ENCODE peak calls at places on chromosomes 12 and 14, in four cellular contexts. C is H1, N is HepG2, O is GM12878. K is an unnamed sample.

GRCh38 chr14:22508150-22508457 is 80.9 kb downstream of the DAD1 start:
- DNase-seq in C (no peak), N (no peak), O (no peak), K (no peak)

GRCh38 chr12:47758834-47759690 is at the start of gene RAPGEF3:
- DNase-seq in C (no peak), N (peak; percentile 49), O (no peak), K (peak; percentile 42)

GRCh38 chr12:103397536-103397935 is 98.2 kb downstream of the C12orf42 start:
- DNase-seq in C (no peak), N (no peak), O (no peak), K (no peak)

GRCh38 chr14:31449971-31450610 is 7.2 kb downstream of the DTD2 start:
- DNase-seq in C (no peak), N (peak; percentile 68), O (no peak), K (no peak)

GRCh38 chr14:102776761-102777710 is at the start of gene TRAF3:
- DNase-seq in C (no peak), N (no peak), O (no peak), K (no peak)

GRCh38 chr12:113271853-113272561 is 50.7 kb downstream of the TPCN1 start:
- DNase-seq in C (no peak), N (peak; percentile 74), O (no peak), K (no peak)

GRCh38 chr12:51672334-51672733 is 81.3 kb downstream of the SCN8A start:
- DNase-seq in C (no peak), N (no peak), O (no peak), K (no peak)

GRCh38 chr14:23352506-23353432 is at the start of gene SLC22A17:
- DNase-seq in C (no peak), N (peak; percentile 45), O (no peak), K (peak; percentile 78)

GRCh38 chr12:19196959-19197630 is 67.6 kb downstream of the PLEKHA5 start:
- DNase-seq in C (no peak), N (no peak), O (no peak), K (no peak)

GRCh38 chr12:58026892-58027891 is 85.8 kb downstream of the ATP23 start:
- DNase-seq in C (no peak), N (no peak), O (no peak), K (no peak)

GRCh38 chr12:53053223-53054111 is 3.6 kb downstream of the TNS2 start:
- DNase-seq in C (no peak), N (peak; percentile 77), O (no peak), K (no peak)

GRCh38 chr12:22653075-22653474 is 28.1 kb downstream of the ETNK1 start:
- DNase-seq in C (no peak), N (no peak), O (no peak), K (no peak)

GRCh38 chr12:99332936-99333591 is 314.5 kb upstream of the GARIN6 start:
- DNase-seq in C (no peak), N (no peak), O (no peak), K (no peak)

GRCh38 chr14:76050797-76051392 is 65.3 kb downstream of the IFT43 start:
- DNase-seq in C (no peak), N (peak; percentile 47), O (peak; percentile 21), K (peak; percentile 40)

GRCh38 chr12:64756371-64756770 is 2.8 kb downstream of the GNS start:
- DNase-seq in C (no peak), N (no peak), O (no peak), K (no peak)

GRCh38 chr12:100399095-100399494 is 42.2 kb downstream of the SLC17A8 start:
- DNase-seq in C (no peak), N (no peak), O (no peak), K (no peak)

GRCh38 chr12:100404769-100405407 is 48.0 kb downstream of the SLC17A8 start:
- DNase-seq in C (peak; percentile 70), N (peak; percentile 76), O (peak; percentile 11), K (peak; percentile 79)

GRCh38 chr12:112191840-112192321 is 66.5 kb downstream of the TRAFD1 start:
- DNase-seq in C (no peak), N (no peak), O (no peak), K (no peak)

GRCh38 chr12:39532448-39532847 is 87.2 kb downstream of the ABCD2 start:
- DNase-seq in C (no peak), N (no peak), O (no peak), K (no peak)

GRCh38 chr12:46160081-46160980 is 108.5 kb downstream of the SLC38A1 start:
- DNase-seq in C (no peak), N (no peak), O (no peak), K (no peak)

GRCh38 chr12:89706551-89707348 is 1.9 kb downstream of the ATP2B1 start:
- DNase-seq in C (no peak), N (no peak), O (no peak), K (no peak)

GRCh38 chr12:120095356-120096135 is 21.0 kb downstream of the RAB35 start:
- DNase-seq in C (no peak), N (no peak), O (no peak), K (no peak)

GRCh38 chr14:92651106-92651792 is 97.2 kb downstream of the LGMN start:
- DNase-seq in C (no peak), N (no peak), O (peak; percentile 76), K (no peak)

GRCh38 chr14:75518625-75519024 is 3.6 kb upstream of the BATF start:
- DNase-seq in C (no peak), N (peak; percentile 41), O (no peak), K (peak; percentile 36)

GRCh38 chr14:45526715-45527549 is 273.9 kb upstream of the MIS18BP1 start:
- DNase-seq in C (peak; percentile 50), N (peak; percentile 63), O (peak; percentile 1), K (peak; percentile 48)

GRCh38 chr14:102694530-102695171 is 82.6 kb upstream of the TRAF3 start:
- DNase-seq in C (peak; percentile 36), N (peak; percentile 70), O (peak; percentile 43), K (peak; percentile 55)

GRCh38 chr12:89040146-89040964 is 311.9 kb downstream of the DUSP6 start:
- DNase-seq in C (no peak), N (no peak), O (no peak), K (no peak)

GRCh38 chr14:69955855-69956567 is 76.8 kb downstream of the SMOC1 start:
- DNase-seq in C (no peak), N (no peak), O (no peak), K (no peak)

GRCh38 chr14:99779751-99780150 is 13.5 kb upstream of the EML1 start:
- DNase-seq in C (no peak), N (no peak), O (no peak), K (no peak)

GRCh38 chr14:105467249-105467941 is 7.2 kb upstream of the CRIP2 start:
- DNase-seq in C (no peak), N (no peak), O (no peak), K (no peak)

GRCh38 chr12:108518716-108519496 is 3.8 kb downstream of the FICD start:
- DNase-seq in C (no peak), N (no peak), O (no peak), K (no peak)

GRCh38 chr12:108516511-108517275 is 1.6 kb downstream of the FICD start:
- DNase-seq in C (no peak), N (no peak), O (no peak), K (no peak)

GRCh38 chr12:108518101-108518715 is 3.1 kb downstream of the FICD start:
- DNase-seq in C (no peak), N (no peak), O (no peak), K (no peak)

GRCh38 chr12:108517288-108518100 is 2.4 kb downstream of the FICD start:
- DNase-seq in C (no peak), N (no peak), O (no peak), K (no peak)

DNA sequence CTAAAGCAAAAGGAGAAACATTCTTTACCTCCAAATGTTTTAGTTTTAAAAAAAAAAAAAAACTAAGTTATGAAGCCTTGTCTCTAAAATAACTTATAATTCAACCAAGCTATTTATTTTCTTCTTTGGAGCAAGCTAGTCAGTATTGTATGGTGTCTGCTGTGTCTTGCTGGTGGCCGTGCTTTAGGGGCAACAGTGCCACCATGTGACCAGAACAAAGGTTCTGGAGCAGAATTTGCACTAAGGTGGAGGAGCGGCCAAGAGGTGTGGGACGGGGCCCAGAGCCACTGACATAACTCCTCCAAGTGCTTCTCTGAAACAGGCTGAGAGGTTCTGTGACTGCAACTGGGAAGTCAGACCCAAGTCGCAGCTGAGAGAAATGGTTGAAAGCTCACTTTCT is 4.5 kb downstream of the FICD start:
- DNase-seq in C (no peak), N (no peak), O (no peak), K (no peak)
- TF ChIP-seq SUZ12 in C (no peak), N (no peak), O (no peak), K (no peak)

GRCh38 chr14:95232894-95233584 is 75.7 kb upstream of the DICER1 start:
- DNase-seq in C (no peak), N (no peak), O (no peak), K (no peak)

GRCh38 chr14:95233702-95234241 is 76.4 kb upstream of the DICER1 start:
- DNase-seq in C (no peak), N (no peak), O (peak; percentile 69), K (no peak)

GRCh38 chr14:95235351-95235750 is 78.0 kb upstream of the DICER1 start:
- DNase-seq in C (no peak), N (no peak), O (no peak), K (no peak)

GRCh38 chr14:95235767-95236166 is 78.4 kb upstream of the DICER1 start:
- DNase-seq in C (no peak), N (no peak), O (no peak), K (no peak)

GRCh38 chr14:95234426-95234825 is 77.1 kb upstream of the DICER1 start:
- DNase-seq in C (no peak), N (no peak), O (no peak), K (no peak)
- H3K9ac ChIP-seq in C (no peak overlapping the region), N (no peak overlapping the region), O (no peak overlapping the region), K (no peak overlapping the region)

GRCh38 chr12:5516371-5516770 is 84.5 kb downstream of the NTF3 start:
- DNase-seq in C (no peak), N (no peak), O (no peak), K (no peak)
- TF ChIP-seq SUZ12 in C (no peak), N (no peak), O (no peak), K (no peak)

DNA sequence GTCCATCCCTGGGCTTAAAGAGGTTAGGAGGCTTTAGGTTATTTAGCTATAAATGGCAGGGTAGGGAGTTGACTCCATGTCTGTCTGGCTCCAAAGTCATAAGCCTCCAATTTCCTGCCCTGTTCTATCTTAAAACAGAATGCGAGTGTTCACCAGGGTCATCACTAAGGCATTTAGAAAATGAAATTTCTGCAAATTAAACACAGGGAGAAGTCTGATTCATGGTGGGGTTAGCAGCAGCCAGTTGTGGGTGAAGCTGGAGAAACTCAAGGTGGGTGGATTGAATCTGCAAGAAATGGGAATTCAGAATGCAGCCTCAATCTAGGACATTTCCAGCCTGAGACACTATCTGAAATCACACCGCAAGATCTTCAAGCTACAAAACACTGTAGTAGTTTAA is 13.0 kb upstream of the C12orf75 start:
- DNase-seq in C (no peak), N (no peak), O (no peak), K (no peak)
- H3K9ac ChIP-seq in C (no peak overlapping the region), N (peak overlapping the region; percentile 59), O (no peak overlapping the region), K (no peak overlapping the region)